ENCODE peak calls at places on chromosomes 7 and 10, in eight cellular contexts. W, U, X, S, I, Y, B and T are unnamed samples. For H3K4me1, the result is how much of the 10 kb centered on the place peaks cover.

GRCh38 chr10:69704231-69704630 is 74.2 kb downstream of the FAM241B start:
- DNase-seq in I (no peak), S (no peak), Y (no peak), X (no peak), U (no peak), W (no peak), B (no peak), T (no peak)

GRCh38 chr10:22657566-22658190 is 56.7 kb downstream of the PIP4K2A start:
- DNase-seq in I (no peak), Y (no peak), U (no peak), X (no peak), B (no peak), W (no peak), S (no peak), T (no peak)

GRCh38 chr10:79562135-79562756 is 2.0 kb upstream of the SFTPA2 start:
- DNase-seq in Y (peak), W (peak), I (peak), S (peak), B (peak), U (peak), X (peak), T (peak)

GRCh38 chr10:85791846-85792532 is 574.6 kb downstream of the GRID1 start:
- DNase-seq in I (no peak), B (no peak), W (no peak), Y (peak), X (no peak), S (peak), U (no peak), T (no peak)

GRCh38 chr7:41879424-41879823 is 176.5 kb upstream of the INHBA start:
- DNase-seq in W (no peak), B (no peak), S (no peak), U (no peak), Y (no peak), I (no peak), X (no peak), T (no peak)

GRCh38 chr7:157669768-157670345 is 333.1 kb downstream of the DNAJB6 start:
- DNase-seq in U (no peak), S (no peak), X (no peak), I (no peak), B (no peak), Y (no peak), W (no peak), T (no peak)

GRCh38 chr10:48332166-48332870 is 25.8 kb downstream of the MAPK8 start:
- DNase-seq in U (no peak), S (no peak), Y (no peak), B (no peak), X (no peak), W (no peak), I (no peak), T (no peak)

GRCh38 chr7:151769189-151769821 is 107.6 kb downstream of the PRKAG2 start:
- DNase-seq in S (no peak), B (no peak), Y (peak), W (peak), X (peak), I (no peak), U (no peak), T (peak)

GRCh38 chr7:114957434-114957833 is 35.5 kb downstream of the MDFIC start:
- DNase-seq in U (no peak), I (no peak), Y (no peak), S (no peak), X (no peak), W (no peak), B (no peak), T (no peak)

GRCh38 chr10:131452926-131453771 is 141.6 kb upstream of the TCERG1L start:
- DNase-seq in I (no peak), W (no peak), Y (peak), U (no peak), B (no peak), S (no peak), X (no peak), T (no peak)

GRCh38 chr7:84510501-84510900 is 315.9 kb upstream of the SEMA3A start:
- DNase-seq in I (peak), U (no peak), X (no peak), Y (no peak), S (no peak), W (no peak), B (no peak), T (no peak)

GRCh38 chr10:77036993-77037734 is 600.4 kb downstream of the KCNMA1 start:
- DNase-seq in U (no peak), W (no peak), Y (no peak), B (no peak), X (no peak), S (peak), I (peak), T (no peak)

GRCh38 chr7:128462427-128462826 is 6.7 kb downstream of the HILPDA start:
- DNase-seq in B (no peak), S (no peak), W (no peak), X (no peak), U (no peak), Y (no peak), I (no peak), T (no peak)

GRCh38 chr10:132117636-132118190 is 52.0 kb downstream of the JAKMIP3 start:
- DNase-seq in U (no peak), B (no peak), S (no peak), X (no peak), I (no peak), Y (no peak), W (no peak), T (no peak)

GRCh38 chr10:60098676-60099601 is 192.6 kb upstream of the CCDC6 start:
- DNase-seq in X (no peak), I (peak), S (peak), W (no peak), U (peak), B (no peak), Y (no peak), T (no peak)

GRCh38 chr10:32190890-32191491 is 134.8 kb upstream of the KIF5B start:
- DNase-seq in W (no peak), B (no peak), Y (no peak), U (no peak), S (peak), X (no peak), I (peak), T (no peak)

GRCh38 chr7:101906291-101907260 is 89.2 kb downstream of the CUX1 start:
- DNase-seq in Y (no peak), W (no peak), S (no peak), B (no peak), U (no peak), X (no peak), I (no peak), T (no peak)

GRCh38 chr10:47424231-47424630 is 40.1 kb upstream of the ZNF488 start:
- DNase-seq in I (no peak), B (no peak), U (no peak), Y (peak), W (no peak), X (no peak), S (no peak), T (no peak)

GRCh38 chr10:77844177-77844576 is 82.4 kb downstream of the DLG5 start:
- DNase-seq in Y (no peak), W (no peak), X (no peak), S (no peak), U (peak), I (no peak), B (no peak), T (no peak)

GRCh38 chr7:23691320-23691719 is 11.3 kb downstream of the FAM221A start:
- DNase-seq in S (no peak), W (no peak), B (no peak), I (no peak), X (no peak), Y (no peak), U (no peak), T (no peak)

GRCh38 chr7:12570529-12571461 is at the start of gene SCIN:
- DNase-seq in U (peak), I (peak), X (no peak), B (no peak), Y (peak), W (no peak), S (peak), T (no peak)

GRCh38 chr7:73983437-73984164 is 44.4 kb upstream of the ELN start:
- DNase-seq in Y (peak), I (no peak), U (no peak), S (no peak), X (no peak), W (no peak), B (no peak), T (no peak)

GRCh38 chr10:85527610-85528317 is 838.8 kb downstream of the GRID1 start:
- DNase-seq in Y (no peak), I (no peak), S (no peak), W (no peak), U (no peak), X (no peak), B (no peak), T (no peak)

GRCh38 chr7:112069879-112070321 is 136.3 kb downstream of the DOCK4 start:
- DNase-seq in S (no peak), W (no peak), U (no peak), X (no peak), I (peak), Y (no peak), B (no peak), T (no peak)

GRCh38 chr10:26855186-26855585 is 5.6 kb downstream of the ABI1 start:
- DNase-seq in I (peak), Y (no peak), W (no peak), X (no peak), B (no peak), U (no peak), S (no peak), T (no peak)

GRCh38 chr7:26729150-26729772 is 135.1 kb downstream of the SKAP2 start:
- DNase-seq in I (no peak), S (no peak), X (no peak), Y (no peak), U (no peak), B (no peak), W (no peak), T (no peak)

GRCh38 chr10:1114355-1115261 is 58.4 kb downstream of the WDR37 start:
- DNase-seq in W (no peak), S (no peak), U (no peak), I (no peak), B (no peak), X (no peak), Y (no peak), T (no peak)

GRCh38 chr10:114266521-114266920 is 27.5 kb downstream of the VWA2 start:
- DNase-seq in S (no peak), B (no peak), W (no peak), U (no peak), I (peak), X (no peak), Y (no peak), T (no peak)

GRCh38 chr7:29375641-29376562 is 181.3 kb downstream of the CHN2 start:
- DNase-seq in B (no peak), X (no peak), S (peak), Y (no peak), I (no peak), W (no peak), U (peak), T (no peak)

DNA sequence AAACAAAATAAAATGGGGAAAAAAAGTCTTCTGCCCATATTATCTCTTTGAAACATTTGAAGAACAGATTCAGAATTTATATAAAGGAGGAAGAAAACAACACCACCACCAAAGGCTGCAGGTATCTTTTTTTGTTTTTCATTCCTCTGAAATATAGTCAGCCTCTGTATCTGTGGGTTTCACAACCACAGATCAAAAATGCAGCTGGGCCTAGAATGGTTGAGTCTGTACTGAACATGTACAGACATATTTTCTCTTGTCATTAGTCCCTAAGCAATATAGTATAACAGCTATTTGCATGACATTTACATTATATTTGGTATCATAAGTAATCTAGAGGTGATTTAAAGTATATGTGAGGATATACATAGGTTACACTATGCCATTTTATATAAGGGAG is 559.7 kb upstream of the LRRN3 start:
- DNase-seq in I (no peak), W (no peak), S (no peak), B (no peak), U (no peak), X (no peak), Y (no peak), T (no peak)
- H3K4me1 ChIP-seq in I (under half), W (under half), S (under half), B (under half), U (under half), X (under half), Y (under half), T (under half)

GRCh38 chr7:55552320-55553086 is 19.8 kb downstream of the VOPP1 start:
- DNase-seq in Y (peak), I (peak), B (no peak), W (no peak), U (peak), S (peak), X (no peak), T (no peak)

GRCh38 chr7:55550838-55551537 is 21.3 kb downstream of the VOPP1 start:
- DNase-seq in Y (no peak), S (no peak), W (no peak), U (no peak), I (no peak), X (no peak), B (no peak), T (no peak)

GRCh38 chr7:55554055-55554454 is 18.2 kb downstream of the VOPP1 start:
- DNase-seq in I (peak), S (no peak), U (no peak), W (no peak), B (no peak), Y (no peak), X (no peak), T (no peak)

GRCh38 chr7:55555160-55555559 is 17.1 kb downstream of the VOPP1 start:
- DNase-seq in W (no peak), I (no peak), U (peak), X (no peak), B (no peak), S (no peak), Y (no peak), T (no peak)

DNA sequence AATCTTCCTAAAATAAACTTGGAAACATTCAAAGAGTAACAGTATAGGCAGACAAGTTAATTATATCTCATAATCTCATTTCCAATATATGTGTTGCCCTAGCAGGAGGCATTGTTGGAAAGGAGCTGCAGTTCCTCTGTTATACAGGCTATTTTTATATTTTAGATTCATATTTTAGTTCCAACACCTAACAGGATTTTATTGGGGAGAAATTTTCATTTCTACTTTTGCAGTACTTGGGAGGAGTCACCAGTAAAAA is 19.3 kb downstream of the VOPP1 start:
- DNase-seq in Y (no peak), W (no peak), S (no peak), I (no peak), X (no peak), U (no peak), B (no peak), T (no peak)
- H3K4me3 ChIP-seq in Y (peak), W (no peak), S (no peak), I (no peak), X (no peak), U (no peak), B (no peak), T (peak)

DNA sequence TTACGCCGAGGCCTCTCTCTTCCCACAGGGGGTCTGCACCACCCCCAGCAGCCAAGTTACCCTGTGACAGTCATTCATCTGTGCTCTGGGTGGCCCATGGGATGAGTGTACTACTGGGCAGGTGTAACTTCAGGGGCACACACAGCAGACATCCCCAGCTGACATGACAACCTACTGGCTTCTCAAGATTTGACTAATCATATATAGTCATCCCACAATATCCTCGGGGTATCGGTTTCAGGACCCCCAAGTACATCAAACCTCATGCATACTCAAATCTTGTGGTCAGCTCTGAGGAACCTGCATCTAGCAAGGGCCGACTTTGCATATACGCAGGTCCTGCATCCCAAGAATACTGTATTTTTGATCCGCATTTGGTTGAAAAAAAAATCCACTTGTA is 336.9 kb upstream of the C7orf33 start:
- DNase-seq in Y (no peak), X (no peak), B (no peak), S (no peak), W (no peak), U (no peak), I (no peak), T (no peak)
- H3K4me1 ChIP-seq in Y (under half), X (under half), B (under half), S (under half), W (under half), U (under half), I (under half), T (under half)

GRCh38 chr7:93821463-93821862 is 69.1 kb downstream of the TFPI2 start:
- DNase-seq in S (no peak), X (no peak), B (no peak), Y (no peak), W (no peak), U (no peak), I (no peak), T (no peak)
- H3K4me3 ChIP-seq in S (no peak), X (no peak), B (no peak), Y (no peak), W (no peak), U (no peak), I (no peak), T (no peak)

GRCh38 chr7:92750440-92750839 is 85.9 kb downstream of the CDK6 start:
- DNase-seq in S (peak), X (no peak), W (no peak), U (no peak), B (no peak), I (no peak), Y (no peak), T (no peak)
- H3K4me1 ChIP-seq in S (half or more), X (under half), W (under half), U (under half), B (under half), I (under half), Y (under half), T (under half)

DNA sequence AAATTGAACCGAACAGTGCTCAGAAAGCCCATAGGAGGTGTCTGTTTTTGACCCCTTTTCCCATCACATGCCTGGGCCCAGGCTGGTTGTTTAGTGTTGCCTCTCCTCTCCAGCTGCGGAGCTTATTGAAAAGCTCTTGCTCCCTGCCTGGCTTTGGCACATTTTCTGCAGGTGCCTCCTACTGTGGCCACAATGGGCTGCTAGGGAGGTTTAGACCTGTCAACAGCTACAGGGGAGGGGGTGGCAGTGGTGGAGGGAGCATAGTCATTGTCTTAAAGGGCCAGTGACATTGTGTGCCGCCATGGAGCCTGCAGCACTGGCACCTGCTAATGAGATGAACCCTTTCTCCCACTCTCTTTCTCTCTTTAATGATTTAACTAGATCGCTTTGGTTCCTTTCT is 13.2 kb upstream of the ENO4 start:
- DNase-seq in B (no peak), W (no peak), I (no peak), Y (no peak), X (no peak), S (peak), U (no peak), T (no peak)
- H3K4me3 ChIP-seq in B (no peak), W (no peak), I (no peak), Y (no peak), X (no peak), S (no peak), U (no peak), T (no peak)

DNA sequence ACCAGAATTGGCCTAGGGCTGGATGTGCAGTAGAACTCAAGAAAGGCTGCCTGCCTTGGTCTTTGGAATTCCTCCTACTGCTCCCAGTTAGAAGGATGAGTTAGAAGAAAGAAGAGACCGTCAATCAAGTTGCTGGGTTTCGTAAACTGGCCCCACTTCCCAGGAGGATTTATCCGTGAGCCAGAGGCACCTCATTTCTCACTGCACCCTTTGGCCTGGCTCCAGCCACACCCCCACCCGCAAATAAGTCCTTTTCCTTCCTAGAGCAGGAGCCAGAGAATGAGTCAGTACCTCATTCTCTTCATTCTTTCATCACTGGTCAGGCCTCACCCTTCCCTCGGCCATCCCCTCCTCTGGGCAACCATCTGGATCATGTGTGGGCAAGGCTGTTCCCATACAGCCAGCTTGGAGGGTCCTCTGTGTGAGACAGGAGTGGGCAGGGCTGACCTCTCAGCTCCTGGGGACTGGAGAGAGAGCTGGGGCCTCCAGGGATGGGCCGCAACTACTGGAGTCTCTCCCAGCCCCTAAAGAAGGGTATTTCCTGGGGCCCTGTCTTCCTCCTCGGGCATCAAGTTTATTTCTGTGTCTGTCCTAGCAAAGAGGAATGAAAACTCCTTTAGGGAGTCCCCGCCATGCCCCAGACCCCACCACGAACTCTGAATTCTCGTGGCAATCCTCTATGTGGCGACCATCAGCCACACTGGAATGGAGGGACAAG is 87.2 kb upstream of the DUSP5 start:
- DNase-seq in S (peak), U (peak), I (peak), Y (no peak), X (no peak), W (no peak), B (no peak), T (no peak)
- H3K4me1 ChIP-seq in S (half or more), U (under half), I (half or more), Y (under half), X (under half), W (under half), B (under half), T (under half)

GRCh38 chr10:28679941-28680752 is 2.8 kb downstream of the BAMBI start:
- DNase-seq in I (peak), U (peak), W (no peak), Y (no peak), S (peak), B (no peak), X (no peak), T (no peak)
- H3K4me3 ChIP-seq in I (peak), U (no peak), W (no peak), Y (peak), S (peak), B (peak), X (no peak), T (no peak)

GRCh38 chr7:990352-991005 is 7.5 kb downstream of the CYP2W1 start:
- DNase-seq in U (no peak), B (no peak), S (no peak), I (no peak), X (no peak), W (no peak), Y (no peak), T (no peak)
- H3K4me1 ChIP-seq in U (under half), B (under half), S (under half), I (under half), X (under half), W (under half), Y (under half), T (under half)

GRCh38 chr7:81029523-81029922 is 110.7 kb upstream of the SEMA3C start:
- DNase-seq in U (no peak), X (no peak), I (no peak), B (no peak), Y (no peak), S (no peak), W (no peak), T (no peak)

GRCh38 chr7:81031243-81031642 is 112.4 kb upstream of the SEMA3C start:
- DNase-seq in U (no peak), I (no peak), B (no peak), Y (no peak), W (no peak), X (no peak), S (no peak), T (no peak)

GRCh38 chr7:81030472-81030871 is 111.6 kb upstream of the SEMA3C start:
- DNase-seq in U (no peak), S (no peak), X (no peak), W (no peak), B (no peak), I (no peak), Y (no peak), T (no peak)

GRCh38 chr7:81025360-81025759 is 106.5 kb upstream of the SEMA3C start:
- DNase-seq in Y (no peak), U (no peak), B (no peak), S (no peak), I (peak), X (no peak), W (no peak), T (no peak)
- H3K4me3 ChIP-seq in Y (no peak), U (no peak), B (no peak), S (no peak), I (no peak), X (no peak), W (no peak), T (no peak)